ENCODE peak calls at places on chromosomes 13 and 19, in nine cellular contexts. H, G, L, J, B, S, C, K and T are unnamed samples.

GRCh38 chr13:90315061-90315460 is 1032.4 kb upstream of the MIR17HG start:
- DNase-seq in S (no peak), B (no peak), C (no peak), H (no peak), K (no peak), G (no peak), J (no peak), L (no peak), T (no peak)

GRCh38 chr19:48737360-48737998 is 2.9 kb downstream of the RASIP1 start:
- DNase-seq in B (no peak), L (no peak), H (no peak), K (no peak), J (no peak), G (no peak), S (no peak), C (no peak), T (no peak)

GRCh38 chr19:8397291-8397690 is 7.1 kb downstream of the RAB11B start:
- DNase-seq in B (no peak), G (peak), K (no peak), L (no peak), H (no peak), J (no peak), S (no peak), C (no peak), T (no peak)

GRCh38 chr19:13881692-13882418 is 4.9 kb downstream of the NANOS3 start:
- DNase-seq in J (peak), B (no peak), K (no peak), S (peak), H (no peak), L (peak), G (no peak), C (peak), T (no peak)

GRCh38 chr13:79782541-79783216 is 301.7 kb downstream of the NDFIP2 start:
- DNase-seq in L (peak), C (peak), H (no peak), K (peak), S (peak), G (peak), B (peak), J (no peak), T (peak)

GRCh38 chr13:48930933-48931332 is 44.8 kb upstream of the FNDC3A start:
- DNase-seq in G (no peak), B (no peak), J (no peak), L (no peak), K (no peak), S (no peak), H (no peak), C (no peak), T (no peak)

GRCh38 chr19:34430738-34431625 is 2.8 kb downstream of the UBA2 start:
- DNase-seq in S (peak), L (peak), H (no peak), J (no peak), G (peak), K (no peak), C (peak), B (no peak), T (no peak)

GRCh38 chr19:663682-664117 is 686 bp upstream of the RNF126 start:
- DNase-seq in L (no peak), G (no peak), J (no peak), S (no peak), C (no peak), K (no peak), B (no peak), H (no peak), T (no peak)

GRCh38 chr19:35518313-35518712 is 4.9 kb upstream of the DMKN start:
- DNase-seq in C (peak), B (no peak), G (peak), K (no peak), J (no peak), L (peak), H (no peak), S (peak), T (no peak)

GRCh38 chr19:31096930-31097329 is 252.3 kb downstream of the TSHZ3 start:
- DNase-seq in K (no peak), C (no peak), G (no peak), J (peak), S (no peak), H (no peak), L (no peak), B (no peak), T (peak)

GRCh38 chr19:39157275-39157996 is 31.9 kb downstream of the PAK4 start:
- DNase-seq in B (no peak), H (no peak), G (no peak), L (peak), J (no peak), C (no peak), K (no peak), S (no peak), T (no peak)

GRCh38 chr19:18415177-18415867 is 3.9 kb upstream of the SSBP4 start:
- DNase-seq in S (peak), B (no peak), L (peak), G (no peak), K (no peak), H (no peak), C (peak), J (peak), T (peak)

GRCh38 chr13:39095500-39095899 is 57.2 kb downstream of the NHLRC3 start:
- DNase-seq in K (no peak), G (no peak), S (no peak), L (no peak), B (no peak), C (no peak), H (no peak), J (no peak), T (no peak)

GRCh38 chr13:65911546-65912193 is 1318.5 kb downstream of the PCDH9 start:
- DNase-seq in K (no peak), L (no peak), B (no peak), G (no peak), J (no peak), H (no peak), C (no peak), S (no peak), T (no peak)

GRCh38 chr13:104143760-104144406 is 1077.7 kb upstream of the SLC10A2 start:
- DNase-seq in B (no peak), S (peak), C (no peak), J (no peak), L (no peak), H (no peak), G (no peak), K (no peak), T (no peak)

GRCh38 chr13:107144432-107144831 is 576.5 kb upstream of the ARGLU1 start:
- DNase-seq in L (peak), J (no peak), H (no peak), B (no peak), S (no peak), K (no peak), C (no peak), G (no peak), T (no peak)

GRCh38 chr19:14149509-14149994 is 13.2 kb upstream of the ASF1B start:
- DNase-seq in B (peak), H (no peak), L (no peak), C (peak), S (no peak), K (peak), J (peak), G (no peak), T (peak)

GRCh38 chr19:13095934-13096890 is 6.4 kb downstream of the LYL1 start:
- DNase-seq in L (no peak), J (no peak), H (no peak), C (no peak), G (no peak), S (no peak), K (no peak), B (no peak), T (peak)

GRCh38 chr13:77696863-77697207 is 652 bp upstream of the SLAIN1 start:
- DNase-seq in S (no peak), C (no peak), H (no peak), L (no peak), G (no peak), B (no peak), J (no peak), K (no peak), T (no peak)

GRCh38 chr19:12544401-12544876 is 6.8 kb downstream of the ZNF564 start:
- DNase-seq in B (no peak), G (no peak), J (no peak), S (peak), L (peak), H (no peak), K (no peak), C (no peak), T (no peak)

GRCh38 chr13:110173247-110173818 is 133.6 kb downstream of the COL4A1 start:
- DNase-seq in B (no peak), K (no peak), J (no peak), L (peak), S (no peak), C (no peak), H (no peak), G (peak), T (no peak)

GRCh38 chr13:41139296-41139966 is 6.8 kb upstream of the KBTBD6 start:
- DNase-seq in L (peak), J (no peak), G (no peak), H (peak), K (no peak), C (no peak), S (no peak), B (no peak), T (no peak)

GRCh38 chr19:4115818-4116385 is 8.0 kb downstream of the MAP2K2 start:
- DNase-seq in S (no peak), C (no peak), H (no peak), L (no peak), G (no peak), B (no peak), K (no peak), J (no peak), T (no peak)

GRCh38 chr13:112711528-112712265 is 21.9 kb downstream of the ATP11A start:
- DNase-seq in K (no peak), L (peak), J (peak), B (no peak), G (peak), S (peak), C (peak), H (peak), T (peak)

GRCh38 chr13:50915562-50915961 is 6.0 kb downstream of the RNASEH2B start:
- DNase-seq in J (no peak), S (no peak), C (no peak), G (no peak), B (no peak), L (no peak), H (no peak), K (no peak), T (no peak)

GRCh38 chr19:30088567-30088966 is 146.5 kb downstream of the URI1 start:
- DNase-seq in B (no peak), J (no peak), S (no peak), L (no peak), K (no peak), H (no peak), C (no peak), G (no peak), T (no peak)

GRCh38 chr13:45325806-45326205 is 15.2 kb downstream of the TPT1 start:
- DNase-seq in K (peak), B (no peak), L (peak), C (peak), J (no peak), H (no peak), S (peak), G (peak), T (no peak)

GRCh38 chr13:46142692-46143238 is 37.9 kb upstream of the CPB2 start:
- DNase-seq in J (no peak), S (no peak), B (no peak), K (no peak), G (no peak), L (no peak), C (no peak), H (no peak), T (no peak)

GRCh38 chr19:43524922-43525835 is 1.8 kb downstream of the ETHE1 start:
- DNase-seq in B (peak), J (peak), K (no peak), C (peak), H (peak), L (peak), G (peak), S (peak), T (peak)

GRCh38 chr13:50124536-50125305 is 109.5 kb downstream of the KCNRG start:
- DNase-seq in S (peak), K (peak), B (peak), H (peak), G (peak), L (peak), J (peak), C (peak), T (peak)

GRCh38 chr13:98798849-98799645 is 46.6 kb upstream of the SLC15A1 start:
- DNase-seq in G (no peak), J (no peak), L (peak), S (no peak), C (peak), K (no peak), B (no peak), H (no peak), T (no peak)